ENCODE peak calls at places on chromosomes 7 and 10, in five cellular contexts. F is RWPE2, V is activated T-helper 1 cell treated with Interleukin-2 at 50 U/mL for 16 hours, C is posterior vena cava, N is fibroblast of villous mesenchyme. J is an unnamed sample.

GRCh38 chr10:126009590-126009989 is 113.2 kb downstream of the FANK1 start:
- DNase-seq in F (no peak), V (no peak), C (no peak), N (no peak), J (no peak)

GRCh38 chr7:127392182-127392565 is 334 bp downstream of the ZNF800 start:
- DNase-seq in F (peak), V (peak), C (peak), N (peak), J (no peak)

GRCh38 chr10:68139451-68140272 is 30.4 kb downstream of the MYPN start:
- DNase-seq in F (no peak), V (no peak), C (no peak), N (peak), J (no peak)

GRCh38 chr7:144682581-144683280 is 153.1 kb downstream of the TPK1 start:
- DNase-seq in F (no peak), V (no peak), C (no peak), N (no peak), J (no peak)

GRCh38 chr7:140722254-140722653 is 25.7 kb downstream of the NDUFB2 start:
- DNase-seq in F (no peak), V (no peak), C (no peak), N (no peak), J (no peak)

GRCh38 chr7:77258014-77258413 is 58.4 kb upstream of the FGL2 start:
- DNase-seq in F (no peak), V (no peak), C (no peak), N (no peak), J (no peak)

GRCh38 chr10:87658383-87658795 is 1.3 kb upstream of the PAPSS2 start:
- DNase-seq in F (no peak), V (no peak), C (no peak), N (no peak), J (no peak)

GRCh38 chr7:30596043-30596641 is 1.5 kb downstream of the GARS1 start:
- DNase-seq in F (no peak), V (no peak), C (no peak), N (peak), J (no peak)

GRCh38 chr7:154769527-154769926 is 233.4 kb downstream of the PAXIP1 start:
- DNase-seq in F (no peak), V (no peak), C (no peak), N (no peak), J (no peak)

GRCh38 chr7:14687777-14688176 is 214.8 kb downstream of the DGKB start:
- DNase-seq in F (no peak), V (no peak), C (no peak), N (no peak), J (no peak)

GRCh38 chr7:128056901-128057300 is 25.7 kb upstream of the LRRC4 start:
- DNase-seq in F (no peak), V (no peak), C (no peak), N (peak), J (no peak)

GRCh38 chr10:34178756-34179155 is 636.3 kb downstream of the PARD3 start:
- DNase-seq in F (no peak), V (no peak), C (no peak), N (no peak), J (no peak)

GRCh38 chr10:88417337-88417736 is 165.8 kb downstream of the RNLS start:
- DNase-seq in F (no peak), V (no peak), C (no peak), N (peak), J (no peak)

GRCh38 chr7:96045919-96046318 is 273.6 kb downstream of the DYNC1I1 start:
- DNase-seq in F (no peak), V (no peak), C (no peak), N (no peak), J (no peak)

GRCh38 chr7:26293569-26294308 is 2.1 kb downstream of the SNX10 start:
- DNase-seq in F (no peak), V (peak), C (no peak), N (no peak), J (no peak)

GRCh38 chr7:149790146-149790548 is 16.8 kb upstream of the ZNF467 start:
- DNase-seq in F (no peak), V (no peak), C (no peak), N (peak), J (no peak)

GRCh38 chr10:125284875-125285597 is 124.7 kb upstream of the CTBP2 start:
- DNase-seq in F (no peak), V (no peak), C (no peak), N (peak), J (no peak)

GRCh38 chr10:44382131-44382858 is 2.6 kb downstream of the CXCL12 start:
- DNase-seq in F (peak), V (no peak), C (peak), N (no peak), J (peak)

GRCh38 chr7:119233015-119233414 is 1008.5 kb downstream of the ANKRD7 start:
- DNase-seq in F (no peak), V (no peak), C (no peak), N (no peak), J (no peak)

GRCh38 chr10:43793714-43794113 is 145.0 kb upstream of the ZNF32 start:
- DNase-seq in F (no peak), V (no peak), C (no peak), N (peak), J (no peak)

GRCh38 chr7:1857487-1858425 is 187.7 kb downstream of the ELFN1 start:
- DNase-seq in F (peak), V (no peak), C (peak), N (no peak), J (no peak)

GRCh38 chr10:31602541-31603244 is 283.7 kb downstream of the ZEB1 start:
- DNase-seq in F (no peak), V (no peak), C (peak), N (peak), J (peak)

GRCh38 chr7:39016609-39017008 is 38.9 kb downstream of the POU6F2 start:
- DNase-seq in F (no peak), V (no peak), C (no peak), N (no peak), J (no peak)

GRCh38 chr10:33279276-33279675 is 55.2 kb downstream of the NRP1 start:
- DNase-seq in F (no peak), V (no peak), C (no peak), N (peak), J (no peak)

GRCh38 chr10:87660484-87661133 is 931 bp downstream of the PAPSS2 start:
- DNase-seq in F (no peak), V (no peak), C (no peak), N (peak), J (no peak)

GRCh38 chr7:151249732-151250072 is 1.2 kb upstream of the SMARCD3 start:
- DNase-seq in F (no peak), V (no peak), C (no peak), N (no peak), J (peak)

GRCh38 chr10:117541405-117541908 is 1.1 kb upstream of the EMX2 start:
- DNase-seq in F (no peak), V (no peak), C (peak), N (peak), J (peak)